ENCODE peak calls at places on chromosomes 6 and 20, in nine cellular contexts. L is AG04450; J is WTC11; M is fibroblast of the aortic adventitia; A is hepatocyte; K is CD4-positive, alpha-beta T cell; H is uterus; C is osteoblast; E is activated CD8-positive, alpha-beta T cell treated with anti-CD3 and anti-CD28 coated beads for 36 hours. F is an unnamed sample.

GRCh38 chr6:328184-328670 is 35.9 kb downstream of the DUSP22 start:
- DNase-seq in L (peak), J (no peak), M (peak), A (peak), K (no peak), H (peak), C (peak), E (peak), F (no peak)

GRCh38 chr6:97189767-97190166 is 93.2 kb downstream of the MMS22L start:
- DNase-seq in L (no peak), J (no peak), M (peak), A (no peak), K (no peak), H (no peak), C (no peak), E (no peak), F (no peak)

GRCh38 chr6:45415315-45415714 is 37.6 kb upstream of the SUPT3H start:
- DNase-seq in L (no peak), J (peak), M (no peak), A (peak), K (no peak), H (no peak), C (peak), E (peak), F (no peak)

GRCh38 chr20:44632103-44632752 is 19.3 kb downstream of the ADA start:
- DNase-seq in L (no peak), J (no peak), M (no peak), A (no peak), K (no peak), H (no peak), C (peak), E (no peak), F (no peak)

GRCh38 chr6:165019681-165020080 is 289.7 kb downstream of the C6orf118 start:
- DNase-seq in L (no peak), J (no peak), M (no peak), A (no peak), K (no peak), H (no peak), C (no peak), E (no peak), F (no peak)

GRCh38 chr6:131139599-131139998 is 4.3 kb downstream of the AKAP7 start:
- DNase-seq in L (no peak), J (no peak), M (no peak), A (no peak), K (no peak), H (no peak), C (no peak), E (no peak), F (no peak)

GRCh38 chr20:38828514-38829295 is 23.2 kb downstream of the PPP1R16B start:
- DNase-seq in L (no peak), J (no peak), M (no peak), A (no peak), K (no peak), H (no peak), C (no peak), E (no peak), F (no peak)

GRCh38 chr6:80544500-80545055 is 438.1 kb downstream of the BCKDHB start:
- DNase-seq in L (no peak), J (no peak), M (peak), A (peak), K (no peak), H (no peak), C (no peak), E (no peak), F (no peak)

GRCh38 chr6:25166955-25167753 is 112.0 kb upstream of the CARMIL1 start:
- DNase-seq in L (no peak), J (no peak), M (no peak), A (no peak), K (no peak), H (no peak), C (no peak), E (no peak), F (no peak)

DNA sequence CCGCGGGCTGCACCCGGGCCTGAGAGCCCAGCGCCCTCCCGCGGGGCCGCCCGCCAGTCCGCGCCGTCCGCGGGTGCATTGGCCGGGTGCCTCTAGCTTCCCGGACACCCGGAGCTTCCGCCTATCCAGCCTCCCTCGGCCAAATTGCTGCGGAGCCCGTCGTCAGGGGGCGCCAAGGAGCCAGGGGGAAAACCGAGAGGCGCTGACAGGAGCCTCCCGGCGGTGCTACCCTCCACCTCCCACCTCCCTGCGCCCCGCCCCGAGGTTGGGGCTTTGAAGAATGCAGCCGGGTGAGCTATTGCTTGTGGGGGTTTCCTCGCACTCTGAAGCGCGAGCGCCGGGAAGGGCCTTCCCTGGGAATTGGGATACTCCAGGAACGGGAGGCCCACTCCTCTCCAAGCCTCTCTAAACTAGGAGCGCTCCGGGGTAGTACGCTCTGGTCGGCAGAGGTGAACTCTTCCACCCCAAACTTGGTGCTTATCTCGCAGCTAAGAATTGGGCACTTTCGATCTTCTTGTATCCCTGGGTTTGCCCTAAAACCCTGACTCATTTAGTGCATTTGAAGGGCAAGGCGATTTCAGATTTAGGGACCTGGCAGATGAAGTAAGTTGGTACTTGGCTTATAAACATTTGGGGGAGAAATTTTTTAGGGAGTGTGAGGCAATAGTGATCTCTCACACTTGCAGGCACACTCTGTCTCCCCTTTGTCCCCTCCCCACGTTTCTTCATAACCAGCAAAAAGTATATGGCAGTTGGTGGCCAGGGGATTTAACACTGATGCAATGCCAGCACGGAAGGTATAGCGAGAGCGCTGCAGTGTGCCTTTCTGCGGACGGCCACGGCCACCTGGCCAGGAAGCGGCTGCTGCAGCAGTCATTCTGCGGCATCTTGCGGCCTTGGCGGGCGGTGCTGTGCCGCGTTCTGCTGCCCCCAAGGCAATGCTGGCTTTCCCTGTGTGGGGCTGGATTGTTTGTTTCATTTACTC is 556 bp downstream of the BEND6 start:
- DNase-seq in L (peak), J (peak), M (peak), A (peak), K (no peak), H (peak), C (peak), E (peak), F (peak)
- TF ChIP-seq CTCF in L (peak), J (peak), M (peak), A (peak), K (no peak), H (peak), C (peak), E (peak), F (peak)

GRCh38 chr20:41375846-41376245 is 9.2 kb upstream of the EMILIN3 start:
- DNase-seq in L (no peak), J (no peak), M (no peak), A (no peak), K (no peak), H (no peak), C (no peak), E (no peak), F (no peak)

GRCh38 chr20:41376349-41376748 is 9.7 kb upstream of the EMILIN3 start:
- DNase-seq in L (no peak), J (no peak), M (no peak), A (no peak), K (no peak), H (no peak), C (no peak), E (no peak), F (no peak)

GRCh38 chr20:41373384-41373783 is 6.8 kb upstream of the EMILIN3 start:
- DNase-seq in L (no peak), J (no peak), M (no peak), A (no peak), K (no peak), H (no peak), C (peak), E (no peak), F (no peak)

GRCh38 chr20:41374568-41374920 is 7.9 kb upstream of the EMILIN3 start:
- DNase-seq in L (no peak), J (no peak), M (no peak), A (no peak), K (no peak), H (no peak), C (peak), E (no peak), F (no peak)

DNA sequence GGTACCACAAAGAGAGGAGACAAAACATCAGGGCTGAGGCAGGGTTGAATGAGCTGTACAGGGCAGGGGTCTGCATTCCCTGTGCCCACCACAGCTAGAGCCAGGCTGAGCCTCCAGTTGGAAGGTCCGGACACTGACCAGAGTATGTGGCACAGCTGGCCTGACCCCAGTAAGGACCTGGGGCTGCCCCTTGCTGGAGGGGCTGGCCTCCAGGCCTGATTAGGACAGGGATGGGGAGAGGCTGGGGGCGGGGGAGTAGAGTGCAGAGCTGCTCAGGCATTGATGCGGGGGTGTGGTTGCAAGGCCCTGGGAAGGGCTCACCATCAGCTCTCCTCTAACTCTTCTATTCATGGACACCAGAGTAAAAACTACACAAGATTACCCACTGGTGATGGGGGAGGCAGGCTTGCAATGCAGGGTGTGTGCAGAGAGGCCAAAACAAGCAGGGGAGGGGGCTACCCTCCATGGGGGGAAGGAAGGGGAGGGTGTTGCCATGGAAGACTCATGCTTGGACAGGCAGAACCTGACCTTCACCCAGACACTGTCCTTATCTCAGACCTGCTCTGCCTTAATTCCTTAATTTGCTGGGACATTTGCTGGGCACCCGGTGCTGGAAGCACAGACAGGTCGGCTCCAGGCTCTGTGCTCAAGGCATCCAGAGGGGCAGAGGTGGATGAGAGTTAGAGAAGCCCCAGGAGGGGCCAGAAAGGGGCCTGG is 7.4 kb upstream of the EMILIN3 start:
- DNase-seq in L (no peak), J (no peak), M (no peak), A (no peak), K (no peak), H (no peak), C (peak), E (no peak), F (no peak)
- TF ChIP-seq CTCF in L (no peak), J (no peak), M (no peak), A (no peak), K (no peak), H (no peak), C (no peak), E (no peak), F (no peak)

GRCh38 chr20:13493143-13493542 is 145.6 kb downstream of the TASP1 start:
- DNase-seq in L (no peak), J (no peak), M (no peak), A (no peak), K (no peak), H (no peak), C (no peak), E (no peak), F (peak)

GRCh38 chr20:13494019-13494418 is 144.7 kb downstream of the TASP1 start:
- DNase-seq in L (no peak), J (no peak), M (peak), A (no peak), K (no peak), H (no peak), C (no peak), E (no peak), F (no peak)

GRCh38 chr20:13486694-13487093 is 152.0 kb downstream of the TASP1 start:
- DNase-seq in L (no peak), J (no peak), M (no peak), A (no peak), K (no peak), H (no peak), C (no peak), E (no peak), F (no peak)

GRCh38 chr20:13487202-13487601 is 151.5 kb downstream of the TASP1 start:
- DNase-seq in L (no peak), J (no peak), M (no peak), A (no peak), K (no peak), H (no peak), C (no peak), E (no peak), F (no peak)

DNA sequence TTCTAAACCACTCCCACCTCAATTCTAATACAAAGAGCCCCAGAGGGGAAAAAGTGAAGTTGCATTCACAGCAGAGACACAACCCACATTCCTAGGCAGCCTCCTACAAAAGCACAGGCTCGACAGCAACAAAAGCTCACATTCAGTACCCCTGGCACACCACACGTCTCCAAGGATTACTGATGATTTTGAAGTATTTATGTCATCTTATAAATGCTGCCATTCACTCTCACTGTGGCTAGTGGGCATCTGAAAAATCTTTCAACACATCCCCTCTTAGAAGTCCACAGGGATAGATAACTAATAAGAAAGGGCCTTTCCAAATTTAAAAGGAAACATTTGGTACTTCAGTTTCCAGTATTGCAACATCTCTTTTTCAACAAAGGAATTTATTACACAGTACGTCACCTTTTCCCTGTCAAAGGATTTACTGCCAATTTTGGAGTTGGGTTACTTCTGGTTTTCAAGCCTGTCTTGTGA is 146.7 kb downstream of the TASP1 start:
- DNase-seq in L (peak), J (peak), M (peak), A (peak), K (no peak), H (peak), C (peak), E (no peak), F (peak)
- TF ChIP-seq CTCF in L (peak), J (no peak), M (peak), A (no peak), K (no peak), H (no peak), C (no peak), E (no peak), F (peak)

GRCh38 chr6:52284460-52285173 is at the start of gene MCM3:
- DNase-seq in L (peak), J (peak), M (peak), A (peak), K (peak), H (peak), C (peak), E (peak), F (peak)
- TF ChIP-seq CTCF in L (no peak), J (no peak), M (peak), A (no peak), K (no peak), H (peak), C (no peak), E (no peak), F (no peak)

DNA sequence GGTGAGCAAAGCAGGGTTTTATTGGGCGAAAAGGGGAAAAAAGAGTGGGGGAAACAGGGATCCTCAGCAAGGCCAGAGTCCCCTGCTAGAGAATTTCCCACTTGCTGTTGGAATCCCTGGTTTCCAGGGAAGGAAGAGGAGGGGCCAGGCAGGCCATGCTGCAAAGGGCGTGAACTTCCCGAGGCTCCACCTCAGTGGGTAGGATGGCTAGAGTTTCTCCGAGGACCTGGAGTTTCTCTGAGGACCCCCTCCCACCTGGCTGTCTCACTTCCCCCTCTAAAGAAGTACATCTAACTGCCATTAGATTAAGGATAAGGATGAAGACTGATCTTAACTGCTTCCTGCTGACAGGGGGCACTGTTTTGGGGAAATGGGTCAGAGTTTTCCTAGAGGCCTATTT is 1239.3 kb upstream of the GJE1 start:
- DNase-seq in L (no peak), J (peak), M (no peak), A (no peak), K (no peak), H (no peak), C (no peak), E (no peak), F (no peak)
- TF ChIP-seq CTCF in L (no peak), J (no peak), M (no peak), A (no peak), K (no peak), H (no peak), C (no peak), E (no peak), F (no peak)

GRCh38 chr6:35140991-35141720 is at the start of gene TCP11:
- DNase-seq in L (no peak), J (peak), M (no peak), A (no peak), K (peak), H (no peak), C (no peak), E (peak), F (no peak)

GRCh38 chr6:35136185-35136584 is 5.0 kb downstream of the TCP11 start:
- DNase-seq in L (no peak), J (no peak), M (no peak), A (no peak), K (no peak), H (no peak), C (no peak), E (no peak), F (no peak)

GRCh38 chr6:35142578-35142977 is 1.4 kb upstream of the TCP11 start:
- DNase-seq in L (no peak), J (no peak), M (peak), A (no peak), K (no peak), H (no peak), C (peak), E (no peak), F (no peak)

GRCh38 chr6:35139924-35140524 is 1.1 kb downstream of the TCP11 start:
- DNase-seq in L (peak), J (peak), M (peak), A (peak), K (peak), H (peak), C (peak), E (peak), F (no peak)

GRCh38 chr6:35139470-35139869 is 1.7 kb downstream of the TCP11 start:
- DNase-seq in L (no peak), J (no peak), M (no peak), A (no peak), K (no peak), H (no peak), C (no peak), E (no peak), F (no peak)
- TF ChIP-seq CTCF in L (no peak), J (no peak), M (no peak), A (no peak), K (no peak), H (no peak), C (no peak), E (no peak), F (no peak)

GRCh38 chr6:132247381-132248159 is 153.7 kb downstream of the MOXD1 start:
- DNase-seq in L (no peak), J (no peak), M (peak), A (no peak), K (no peak), H (no peak), C (no peak), E (no peak), F (no peak)
- TF ChIP-seq CTCF in L (peak), J (no peak), M (peak), A (no peak), K (no peak), H (no peak), C (peak), E (no peak), F (no peak)

DNA sequence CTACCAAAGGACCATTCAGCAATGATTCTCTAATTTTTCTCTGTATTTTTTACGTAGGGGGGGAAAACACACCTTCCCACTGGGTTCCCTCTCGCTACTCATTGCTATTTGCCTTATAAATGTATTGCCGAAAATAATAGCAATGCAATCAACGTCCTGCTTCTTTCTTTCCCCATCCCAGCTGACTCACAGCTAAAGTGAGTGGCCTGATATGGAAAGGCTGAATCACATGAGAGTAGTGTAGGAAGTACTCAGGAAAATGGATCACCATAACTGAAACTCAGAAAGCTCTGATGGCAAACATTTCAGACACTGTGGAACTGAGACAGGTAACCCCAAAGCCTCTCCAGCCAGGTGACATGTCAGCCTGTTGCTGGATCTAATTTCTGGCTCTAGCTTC is 49.3 kb upstream of the SRPK1 start:
- DNase-seq in L (no peak), J (no peak), M (peak), A (peak), K (no peak), H (no peak), C (peak), E (no peak), F (no peak)
- TF ChIP-seq CTCF in L (no peak), J (no peak), M (no peak), A (no peak), K (no peak), H (no peak), C (no peak), E (no peak), F (no peak)

GRCh38 chr6:42175860-42176259 is 2.7 kb downstream of the GUCA1A start:
- DNase-seq in L (no peak), J (peak), M (no peak), A (no peak), K (no peak), H (no peak), C (no peak), E (peak), F (no peak)
- TF ChIP-seq CTCF in L (peak), J (peak), M (peak), A (peak), K (no peak), H (no peak), C (peak), E (peak), F (peak)

DNA sequence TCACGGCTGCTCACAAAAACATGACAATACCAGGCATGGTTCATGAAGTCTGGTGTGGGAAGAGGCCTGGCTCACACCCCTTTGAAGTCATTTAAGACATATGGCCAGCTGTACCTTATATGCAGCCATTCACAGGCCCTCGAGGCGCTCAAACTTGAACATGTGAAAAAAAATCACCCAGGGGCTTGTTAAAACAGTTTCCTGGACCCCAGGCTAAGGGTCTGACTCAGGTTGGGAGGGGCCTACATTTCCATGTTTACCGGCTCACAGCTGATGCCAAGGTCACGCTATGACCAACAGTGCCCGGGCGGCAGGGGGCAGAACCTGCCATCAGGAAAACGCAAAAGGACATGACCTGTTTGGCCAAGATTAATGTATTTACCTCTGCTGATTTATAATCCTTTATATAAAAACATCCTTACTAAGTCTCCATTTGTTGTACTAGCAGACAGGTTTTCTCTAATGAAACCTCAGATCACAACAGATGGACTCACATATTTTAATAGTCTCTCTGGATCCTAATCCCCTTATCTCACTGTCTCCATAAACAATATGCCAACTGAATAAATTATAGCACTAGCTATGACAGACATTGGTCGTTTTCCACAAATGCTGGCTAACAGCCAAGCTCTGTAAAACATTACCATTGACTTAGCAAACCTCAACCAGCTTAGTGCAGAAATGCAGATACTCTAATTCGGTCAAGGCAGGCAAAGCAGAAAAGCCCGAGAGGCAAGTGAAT is 19.9 kb downstream of the EZR start:
- DNase-seq in L (no peak), J (no peak), M (peak), A (peak), K (no peak), H (peak), C (no peak), E (no peak), F (no peak)
- TF ChIP-seq CTCF in L (no peak), J (no peak), M (no peak), A (peak), K (no peak), H (no peak), C (no peak), E (no peak), F (no peak)

F was measured in Caco-2.